ENCODE peak calls at places on chromosomes 13 and 19, in six cellular contexts. W is transverse colon, J is tibial artery, X is hepatocyte, N is uterus, A is right lobe of liver. R is an unnamed sample.

GRCh38 chr19:50838239-50838638 is 4.9 kb upstream of the KLK15 start:
- DNase-seq in N (no peak), J (no peak), A (no peak), W (no peak), X (no peak), R (no peak)

GRCh38 chr13:49502954-49503353 is 7.2 kb downstream of the PHF11 start:
- DNase-seq in N (peak; percentile 27), A (peak; percentile 45), J (no peak), W (peak; percentile 8), X (no peak), R (no peak)

GRCh38 chr13:101341464-101341863 is 74.8 kb downstream of the NALCN start:
- DNase-seq in W (no peak), N (no peak), A (no peak), X (no peak), J (no peak), R (no peak)

GRCh38 chr13:75691183-75691582 is 55.1 kb downstream of the LMO7 start:
- DNase-seq in W (no peak), N (no peak), X (no peak), J (no peak), A (no peak), R (no peak)

GRCh38 chr19:33664744-33665143 is 43.0 kb downstream of the CHST8 start:
- DNase-seq in X (no peak), J (no peak), N (no peak), W (no peak), A (no peak), R (no peak)

GRCh38 chr13:39982745-39983144 is 327.3 kb downstream of the COG6 start:
- DNase-seq in N (no peak), A (no peak), X (no peak), J (no peak), W (no peak), R (no peak)

GRCh38 chr19:14731200-14731599 is 41.4 kb downstream of the ZNF333 start:
- DNase-seq in A (no peak), J (no peak), W (no peak), N (no peak), X (no peak), R (no peak)

GRCh38 chr13:113398963-113399754 is 35.2 kb upstream of the GRTP1 start:
- DNase-seq in A (peak; percentile 30), N (no peak), J (peak; percentile 78), X (no peak), W (no peak), R (no peak)

GRCh38 chr13:73677041-73677589 is 457.1 kb downstream of the KLF12 start:
- DNase-seq in W (no peak), J (no peak), X (peak; percentile 18), A (no peak), N (no peak), R (peak; percentile 75)

GRCh38 chr13:34411177-34411576 is 530.9 kb upstream of the NBEA start:
- DNase-seq in J (no peak), N (no peak), W (no peak), A (no peak), X (no peak), R (no peak)

GRCh38 chr19:18300930-18301717 is 19.7 kb upstream of the JUND start:
- DNase-seq in A (peak; percentile 96), X (peak; percentile 79), J (peak; percentile 96), N (peak; percentile 83), W (peak; percentile 79), R (peak; percentile 36)

GRCh38 chr19:36151144-36152051 is 849 bp downstream of the COX7A1 start:
- DNase-seq in J (peak; percentile 90), A (peak; percentile 50), X (no peak), W (no peak), N (peak; percentile 68), R (no peak)

GRCh38 chr13:72113070-72113469 is 246.1 kb upstream of the DACH1 start:
- DNase-seq in A (no peak), J (no peak), N (no peak), W (no peak), X (no peak), R (no peak)

GRCh38 chr13:30735025-30735967 is at the start of gene ALOX5AP:
- DNase-seq in J (no peak), N (no peak), A (no peak), W (peak; percentile 44), X (no peak), R (no peak)

GRCh38 chr19:11659612-11660011 is 62.3 kb downstream of the ZNF627 start:
- DNase-seq in W (no peak), J (no peak), A (no peak), X (no peak), N (no peak), R (peak; percentile 24)

GRCh38 chr19:17320435-17320834 is 11.1 kb downstream of the DDA1 start:
- DNase-seq in J (no peak), W (no peak), N (no peak), X (no peak), A (no peak), R (no peak)

GRCh38 chr13:114225610-114226009 is 9.1 kb upstream of the CDC16 start:
- DNase-seq in W (no peak), A (no peak), N (no peak), X (no peak), J (no peak), R (no peak)

DNA sequence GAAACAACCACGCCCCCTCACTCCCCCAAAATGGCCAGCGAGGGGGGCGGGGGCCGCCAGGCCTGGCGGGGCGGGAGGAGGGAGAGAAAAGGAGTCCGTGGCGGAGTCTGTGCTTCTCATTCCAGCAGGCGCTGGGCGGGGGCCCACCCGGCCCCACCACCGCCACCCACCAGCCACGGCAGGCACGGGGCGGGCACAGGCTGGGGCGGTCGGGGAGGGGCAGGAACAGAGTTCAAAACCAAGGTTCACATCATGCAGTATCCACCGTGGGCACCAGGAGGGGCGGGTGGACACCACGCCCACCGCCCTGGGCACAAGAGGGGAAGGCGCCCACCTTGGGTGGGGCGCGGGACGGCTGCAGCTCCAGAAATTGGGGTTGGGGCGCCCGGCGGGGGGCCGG is 12.8 kb downstream of the DPF1 start:
- DNase-seq in N (peak; percentile 29), X (peak; percentile 70), W (no peak), A (no peak), J (no peak), R (no peak)
- TF ChIP-seq CTCF in N (no peak), X (no peak), W (peak; percentile 4), A (no peak), J (no peak), R (no peak)

GRCh38 chr19:55146648-55147218 is 2.3 kb downstream of the TNNT1 start:
- DNase-seq in W (no peak), J (no peak), N (no peak), X (peak; percentile 44), A (no peak), R (peak; percentile 67)
- H3K27ac ChIP-seq in W (no peak overlapping the region), J (no peak overlapping the region), N (no peak overlapping the region), X (no peak overlapping the region), A (no peak overlapping the region), R (peak overlapping the region; percentile 83)

GRCh38 chr19:2251577-2252480 is 2.7 kb downstream of the AMH start:
- DNase-seq in X (no peak), N (no peak), A (no peak), J (no peak), W (no peak), R (no peak)

GRCh38 chr19:2252481-2253105 is 3.5 kb downstream of the AMH start:
- DNase-seq in A (no peak), X (no peak), J (no peak), W (no peak), N (no peak), R (no peak)

GRCh38 chr19:2254052-2254872 is 2.0 kb downstream of the JSRP1 start:
- DNase-seq in A (no peak), N (no peak), X (peak; percentile 81), W (no peak), J (no peak), R (no peak)

GRCh38 chr19:2255112-2255845 is 938 bp downstream of the JSRP1 start:
- DNase-seq in J (no peak), A (no peak), X (no peak), W (no peak), N (no peak), R (no peak)

DNA sequence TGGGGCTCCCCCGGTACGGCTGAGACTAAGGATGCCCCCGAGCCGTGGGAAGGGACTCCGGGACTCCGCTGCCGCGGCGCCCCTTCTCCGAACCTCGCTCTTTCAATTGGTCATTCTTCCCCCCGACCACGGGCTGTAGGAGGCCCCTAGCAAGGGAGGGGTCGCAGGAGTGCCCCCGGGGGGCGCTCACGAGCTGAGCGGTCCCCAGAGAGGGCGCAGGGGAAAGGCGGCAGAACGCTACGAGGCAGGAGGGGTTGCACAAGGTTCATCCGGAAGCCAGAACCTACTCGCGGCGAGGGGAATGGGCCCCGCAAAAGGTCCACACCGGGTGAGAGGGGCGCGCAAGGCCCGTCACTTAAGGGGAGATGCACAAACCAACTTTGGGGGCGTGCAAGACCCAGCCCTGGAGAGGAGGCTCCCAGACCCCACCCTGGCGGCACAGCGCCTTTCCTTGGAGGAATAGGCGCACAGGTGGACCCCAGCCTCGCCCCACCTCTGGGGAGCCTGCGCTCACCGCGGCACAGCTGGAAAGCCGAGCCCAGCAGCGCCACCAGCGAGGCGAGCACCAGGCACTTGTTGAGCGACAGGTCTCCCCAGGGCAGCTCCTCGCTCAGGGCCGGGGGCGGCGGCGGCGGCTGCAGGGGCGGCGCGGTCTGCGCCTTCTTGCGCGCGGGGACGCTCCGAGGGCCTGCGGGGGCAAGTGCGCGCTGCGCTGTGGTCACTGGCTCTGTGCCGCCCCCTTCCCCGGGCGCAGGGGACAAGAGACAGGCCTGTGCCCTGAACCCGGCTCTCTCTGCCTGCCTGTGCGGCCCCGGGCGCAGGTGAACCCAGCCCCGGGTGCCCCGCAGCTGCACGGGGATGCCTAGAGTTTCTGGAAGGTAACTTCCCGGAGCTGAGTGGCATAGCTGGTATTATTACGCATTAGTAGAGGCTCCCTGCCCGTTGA is 2.8 kb downstream of the JSRP1 start:
- DNase-seq in W (no peak), N (no peak), X (no peak), J (no peak), A (no peak), R (no peak)
- TF ChIP-seq CTCF in W (no peak), N (no peak), X (peak; percentile 30), J (no peak), A (no peak), R (no peak)

GRCh38 chr19:3605770-3606169 is 905 bp downstream of the TBXA2R start:
- DNase-seq in X (no peak), A (no peak), W (no peak), N (no peak), J (no peak), R (no peak)

GRCh38 chr19:3606174-3606689 is 443 bp downstream of the TBXA2R start:
- DNase-seq in X (no peak), J (peak; percentile 85), A (peak; percentile 87), W (peak; percentile 80), N (no peak), R (no peak)

GRCh38 chr19:3608079-3608641 is 1.5 kb upstream of the TBXA2R start:
- DNase-seq in W (no peak), J (no peak), A (no peak), N (no peak), X (no peak), R (no peak)

GRCh38 chr19:3607398-3608078 is 863 bp upstream of the TBXA2R start:
- DNase-seq in X (no peak), A (peak; percentile 58), W (no peak), J (peak; percentile 86), N (peak; percentile 60), R (no peak)

DNA sequence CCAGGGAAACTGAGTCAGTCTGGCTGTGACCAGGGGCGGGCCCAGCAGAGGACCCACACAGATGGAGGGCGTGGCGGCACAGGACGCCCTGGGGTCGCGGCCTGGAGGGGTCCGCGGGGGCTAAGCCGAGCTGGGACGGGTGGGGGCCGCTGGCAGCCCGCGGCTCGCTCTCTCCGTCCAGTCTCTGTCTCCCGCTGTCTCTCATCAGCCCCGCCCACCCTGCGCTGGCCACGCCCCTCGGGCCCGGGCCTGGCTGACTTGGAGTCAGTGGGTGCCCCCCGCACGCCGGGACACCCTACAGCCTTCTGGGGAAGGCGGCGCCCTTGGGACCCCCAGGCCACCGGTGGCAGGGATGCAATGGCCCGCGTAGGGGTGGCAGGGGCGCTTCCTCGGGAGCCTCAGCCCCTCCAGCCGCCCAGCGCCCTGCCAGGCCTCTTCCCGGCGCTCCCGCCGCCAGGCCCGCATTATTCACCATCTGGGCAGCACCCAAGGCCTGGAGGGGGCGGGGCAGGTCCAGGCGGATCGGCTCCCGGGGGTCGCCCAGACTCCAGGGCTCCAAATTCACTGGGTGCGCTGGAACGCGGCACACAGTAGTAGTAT is at the start of gene TBXA2R:
- DNase-seq in W (peak; percentile 75), N (peak; percentile 86), X (peak; percentile 55), J (peak; percentile 93), A (peak; percentile 77), R (no peak)
- H3K27ac ChIP-seq in W (peak within 1 kb of the TSS; percentile 54), N (peak within 1 kb of the TSS; percentile 82), X (no peak within 1 kb of the TSS), J (peak within 1 kb of the TSS; percentile 97), A (peak within 1 kb of the TSS; percentile 76), R (peak within 1 kb of the TSS; percentile 26)

R was measured in RWPE1.